ENCODE peak calls at places on chromosomes 11 and 22, in four cellular contexts. G, P, Y and Q are unnamed samples.

GRCh38 chr11:114262681-114263509 is 33.3 kb upstream of the NNMT start:
- DNase-seq in G (peak), P (peak), Y (peak), Q (no peak)

GRCh38 chr22:46090631-46091201 is 59.6 kb upstream of the PPARA start:
- DNase-seq in G (peak), P (no peak), Y (peak), Q (no peak)

GRCh38 chr22:46114518-46115387 is 35.6 kb upstream of the PPARA start:
- DNase-seq in G (no peak), P (no peak), Y (peak), Q (no peak)

GRCh38 chr22:36194971-36195370 is 6.6 kb downstream of the APOL4 start:
- DNase-seq in G (peak), P (peak), Y (peak), Q (no peak)

GRCh38 chr22:49962751-49963646 is 2.4 kb downstream of the PIM3 start:
- DNase-seq in G (no peak), P (no peak), Y (no peak), Q (no peak)

GRCh38 chr11:7418916-7419315 is 66.4 kb upstream of the OLFML1 start:
- DNase-seq in G (no peak), P (peak), Y (no peak), Q (no peak)

GRCh38 chr11:35804446-35805040 is 139.3 kb upstream of the LDLRAD3 start:
- DNase-seq in G (no peak), P (no peak), Y (no peak), Q (no peak)

GRCh38 chr22:30609260-30610185 is 2.5 kb downstream of the TCN2 start:
- DNase-seq in G (peak), P (no peak), Y (peak), Q (peak)

GRCh38 chr22:29268511-29269229 is 602 bp downstream of the EWSR1 start:
- DNase-seq in G (peak), P (peak), Y (peak), Q (no peak)

GRCh38 chr11:63713776-63714175 is 32.5 kb downstream of the RTN3 start:
- DNase-seq in G (no peak), P (no peak), Y (no peak), Q (no peak)

GRCh38 chr11:8025816-8026215 is 38.7 kb downstream of the EIF3F start:
- DNase-seq in G (peak), P (no peak), Y (peak), Q (peak)

GRCh38 chr11:31000412-31000811 is 369.1 kb downstream of the DCDC1 start:
- DNase-seq in G (no peak), P (no peak), Y (no peak), Q (no peak)

GRCh38 chr22:36026741-36027140 is 1.9 kb downstream of the RBFOX2 start:
- DNase-seq in G (no peak), P (no peak), Y (peak), Q (no peak)

GRCh38 chr11:57224537-57224936 is 12.5 kb downstream of the APLNR start:
- DNase-seq in G (no peak), P (no peak), Y (peak), Q (no peak)

GRCh38 chr11:94742645-94743044 is 25.5 kb upstream of the AMOTL1 start:
- DNase-seq in G (no peak), P (no peak), Y (no peak), Q (no peak)

GRCh38 chr11:10122337-10123197 is 171.5 kb downstream of the SBF2 start:
- DNase-seq in G (no peak), P (no peak), Y (peak), Q (no peak)